ENCODE peak calls at places on chromosomes 2 and 18, in nine cellular contexts. V is amniotic stem cell; B is astrocyte; F is foreskin fibroblast; S is left cardiac atrium; R is HFF-Myc; K is NB4; Y is stimulated activated CD4-positive, alpha-beta T cell treated with anti-CD3 and anti-CD28 coated beads, Interleukin-15, amount 100 ng/mL, for 24 hours; I is NCI-H748 treated with DMSO at 0.1 percent for 48 hours. Z is an unnamed sample.

GRCh38 chr18:25253136-25253535 is 98.8 kb downstream of the ZNF521 start:
- DNase-seq in R (no peak), V (no peak), I (no peak), F (peak; percentile 57), S (no peak), Y (no peak), K (no peak), B (no peak), Z (no peak)

GRCh38 chr2:65662654-65663432 is 230.4 kb upstream of the SPRED2 start:
- DNase-seq in Y (no peak), V (no peak), I (no peak), F (peak; percentile 40), S (no peak), B (peak; percentile 99), R (peak; percentile 6), K (peak; percentile 78), Z (no peak)

GRCh38 chr2:197191948-197192338 is 118.6 kb downstream of the ANKRD44 start:
- DNase-seq in F (no peak), I (no peak), Y (peak; percentile 50), V (no peak), R (no peak), B (no peak), K (no peak), S (no peak), Z (peak; percentile 19)

GRCh38 chr2:187424156-187424555 is 23.9 kb downstream of the CALCRL start:
- DNase-seq in S (no peak), K (no peak), Y (no peak), R (no peak), B (no peak), I (no peak), F (peak; percentile 31), V (no peak), Z (no peak)

GRCh38 chr18:59634096-59634495 is 63.1 kb downstream of the CCBE1 start:
- DNase-seq in K (no peak), F (peak; percentile 65), R (no peak), S (no peak), B (peak; percentile 20), Y (no peak), I (no peak), V (no peak), Z (peak; percentile 29)

GRCh38 chr18:39841133-39842041 is 2113.6 kb upstream of the PIK3C3 start:
- DNase-seq in S (peak; percentile 47), V (no peak), F (peak; percentile 91), R (peak; percentile 20), Y (no peak), I (peak; percentile 89), B (peak; percentile 54), K (peak; percentile 6), Z (no peak)

GRCh38 chr2:194714541-194714940 is 942.5 kb upstream of the SLC39A10 start:
- DNase-seq in B (no peak), S (no peak), I (no peak), R (no peak), Y (no peak), F (no peak), V (no peak), K (no peak), Z (no peak)

GRCh38 chr2:86703704-86704370 is 16.3 kb upstream of the RMND5A start:
- DNase-seq in F (peak; percentile 87), I (peak; percentile 9), K (no peak), R (peak; percentile 57), Y (no peak), S (peak; percentile 58), B (peak; percentile 58), V (peak; percentile 82), Z (no peak)

GRCh38 chr2:181258761-181259160 is 198.4 kb upstream of the ITGA4 start:
- DNase-seq in S (no peak), K (no peak), B (peak; percentile 84), F (peak; percentile 95), I (no peak), Y (no peak), R (peak; percentile 72), V (peak; percentile 68), Z (no peak)

GRCh38 chr2:180823546-180824141 is 156.8 kb upstream of the UBE2E3 start:
- DNase-seq in K (no peak), V (peak; percentile 17), I (no peak), F (peak; percentile 68), S (no peak), B (peak; percentile 67), Y (no peak), R (no peak), Z (no peak)